ENCODE peak calls at places on chromosome 1, in four cellular contexts. A is posterior cingulate gyrus, F is NCI-H2081, I is Right ventricle myocardium inferior. Y is an unnamed sample.

GRCh38 chr1:114685851-114686250 is 9.5 kb downstream of the AMPD1 start:
- DNase-seq in A (no peak), F (no peak), I (no peak), Y (no peak)

GRCh38 chr1:43814401-43814800 is 107.1 kb downstream of the ST3GAL3 start:
- DNase-seq in A (no peak), F (no peak), I (no peak), Y (no peak)

GRCh38 chr1:160373696-160374095 is 6.8 kb downstream of the NHLH1 start:
- DNase-seq in A (no peak), F (no peak), I (no peak), Y (no peak)

GRCh38 chr1:17442841-17443240 is 3.4 kb upstream of the RCC2 start:
- DNase-seq in A (no peak), F (no peak), I (no peak), Y (no peak)

GRCh38 chr1:14613915-14614314 is 15.4 kb downstream of the KAZN start:
- DNase-seq in A (no peak), F (no peak), I (no peak), Y (no peak)

GRCh38 chr1:97119775-97120174 is 398.2 kb downstream of the PTBP2 start:
- DNase-seq in A (no peak), F (no peak), I (no peak), Y (no peak)

GRCh38 chr1:229406798-229407197 is 27.1 kb downstream of the ACTA1 start:
- DNase-seq in A (no peak), F (no peak), I (no peak), Y (no peak)

GRCh38 chr1:68975534-68975933 is 478.7 kb upstream of the DEPDC1 start:
- DNase-seq in A (peak), F (no peak), I (no peak), Y (no peak)

GRCh38 chr1:46041974-46042373 is 90.5 kb downstream of the PIK3R3 start:
- DNase-seq in A (no peak), F (no peak), I (no peak), Y (no peak)

GRCh38 chr1:169739980-169740379 is 6.1 kb upstream of the SELE start:
- DNase-seq in A (no peak), F (no peak), I (no peak), Y (no peak)

GRCh38 chr1:14907416-14907815 is 246.1 kb upstream of the TMEM51 start:
- DNase-seq in A (peak), F (no peak), I (no peak), Y (no peak)

GRCh38 chr1:193567937-193568336 is 381.5 kb upstream of the B3GALT2 start:
- DNase-seq in A (no peak), F (no peak), I (no peak), Y (no peak)

GRCh38 chr1:39387452-39387851 is 104.0 kb upstream of the BMP8A start:
- DNase-seq in A (no peak), F (no peak), I (no peak), Y (no peak)

GRCh38 chr1:224879404-224879803 is 50.1 kb upstream of the DNAH14 start:
- DNase-seq in A (no peak), F (no peak), I (no peak), Y (no peak)

GRCh38 chr1:1873186-1873585 is 17.7 kb downstream of the GNB1 start:
- DNase-seq in A (no peak), F (no peak), I (peak), Y (no peak)

GRCh38 chr1:21573971-21574458 is 64.8 kb downstream of the ALPL start:
- DNase-seq in A (peak), F (peak), I (peak), Y (peak)

GRCh38 chr1:28244549-28245251 is 8.8 kb downstream of the ATP5IF1 start:
- DNase-seq in A (no peak), F (no peak), I (no peak), Y (no peak)

GRCh38 chr1:2240251-2241156 is 12.4 kb downstream of the SKI start:
- DNase-seq in A (peak), F (no peak), I (peak), Y (no peak)

GRCh38 chr1:47189844-47190562 is at the start of gene PDZK1IP1:
- DNase-seq in A (no peak), F (no peak), I (peak), Y (no peak)

GRCh38 chr1:40876436-40876761 is 14.2 kb upstream of the CITED4 start:
- DNase-seq in A (no peak), F (no peak), I (no peak), Y (no peak)

GRCh38 chr1:110673805-110674336 is 869 bp downstream of the KCNA3 start:
- DNase-seq in A (peak), F (no peak), I (peak), Y (no peak)

GRCh38 chr1:80917225-80917624 is 883.5 kb upstream of the ADGRL2 start:
- DNase-seq in A (no peak), F (no peak), I (no peak), Y (no peak)

GRCh38 chr1:25782608-25783201 is 17.3 kb upstream of the SELENON start:
- DNase-seq in A (no peak), F (peak), I (no peak), Y (no peak)

GRCh38 chr1:15384301-15384901 is 25.3 kb upstream of the EFHD2 start:
- DNase-seq in A (peak), F (no peak), I (no peak), Y (peak)

GRCh38 chr1:193408782-193409293 is 222.4 kb upstream of the B3GALT2 start:
- DNase-seq in A (no peak), F (no peak), I (peak), Y (peak)

GRCh38 chr1:201302168-201302896 is 19.0 kb downstream of the PKP1 start:
- DNase-seq in A (peak), F (no peak), I (no peak), Y (no peak)

Y was measured in H4.